ENCODE peak calls at places on chromosomes 2 and 18, in five cellular contexts. A is pancreas, H is endothelial cell of umbilical vein, L is testis, U is H9. F is an unnamed sample. For H3K4me1, the result is how much of the 10 kb centered on the place peaks cover.

GRCh38 chr2:102449370-102449974 is 23.6 kb upstream of the SLC9A4 start:
- DNase-seq in A (peak), H (peak), L (peak), U (no peak), F (peak)

GRCh38 chr2:126041648-126042047 is 614.3 kb upstream of the GYPC start:
- DNase-seq in A (no peak), H (no peak), L (no peak), U (no peak), F (no peak)

GRCh38 chr2:137838255-137839092 is 125.8 kb upstream of the HNMT start:
- DNase-seq in A (no peak), H (peak), L (no peak), U (no peak), F (no peak)

GRCh38 chr2:18910843-18911242 is 321.5 kb upstream of the NT5C1B start:
- DNase-seq in A (no peak), H (no peak), L (no peak), U (no peak), F (no peak)

GRCh38 chr18:45876131-45876530 is 50.7 kb downstream of the SIGLEC15 start:
- DNase-seq in A (no peak), H (no peak), L (no peak), U (no peak), F (no peak)

GRCh38 chr2:26100384-26100783 is 66.5 kb downstream of the RAB10 start:
- DNase-seq in A (no peak), H (no peak), L (no peak), U (no peak), F (no peak)

GRCh38 chr2:64787698-64788097 is 134.0 kb upstream of the SERTAD2 start:
- DNase-seq in A (no peak), H (no peak), L (no peak), U (no peak), F (no peak)

GRCh38 chr18:11154369-11154982 is 5.1 kb upstream of the PIEZO2 start:
- DNase-seq in A (no peak), H (peak), L (no peak), U (no peak), F (no peak)

GRCh38 chr2:127701193-127701650 is at the start of gene SFT2D3:
- DNase-seq in A (peak), H (peak), L (peak), U (peak), F (peak)

GRCh38 chr18:64513401-64513800 is 364.5 kb upstream of the LINC00305 start:
- DNase-seq in A (no peak), H (no peak), L (no peak), U (no peak), F (no peak)

GRCh38 chr2:236507393-236508085 is 62.1 kb upstream of the ACKR3 start:
- DNase-seq in A (peak), H (peak), L (peak), U (peak), F (no peak)

GRCh38 chr18:3397031-3397750 is 52.8 kb upstream of the TGIF1 start:
- DNase-seq in A (no peak), H (no peak), L (no peak), U (no peak), F (no peak)

GRCh38 chr2:11100976-11101375 is 54.3 kb upstream of the SLC66A3 start:
- DNase-seq in A (no peak), H (no peak), L (peak), U (no peak), F (no peak)

GRCh38 chr2:11101430-11101829 is 53.8 kb upstream of the SLC66A3 start:
- DNase-seq in A (no peak), H (no peak), L (peak), U (no peak), F (no peak)

GRCh38 chr2:11097988-11098387 is 57.3 kb upstream of the SLC66A3 start:
- DNase-seq in A (no peak), H (no peak), L (no peak), U (no peak), F (no peak)

GRCh38 chr2:11100130-11100529 is 55.1 kb upstream of the SLC66A3 start:
- DNase-seq in A (no peak), H (no peak), L (peak), U (no peak), F (no peak)

DNA sequence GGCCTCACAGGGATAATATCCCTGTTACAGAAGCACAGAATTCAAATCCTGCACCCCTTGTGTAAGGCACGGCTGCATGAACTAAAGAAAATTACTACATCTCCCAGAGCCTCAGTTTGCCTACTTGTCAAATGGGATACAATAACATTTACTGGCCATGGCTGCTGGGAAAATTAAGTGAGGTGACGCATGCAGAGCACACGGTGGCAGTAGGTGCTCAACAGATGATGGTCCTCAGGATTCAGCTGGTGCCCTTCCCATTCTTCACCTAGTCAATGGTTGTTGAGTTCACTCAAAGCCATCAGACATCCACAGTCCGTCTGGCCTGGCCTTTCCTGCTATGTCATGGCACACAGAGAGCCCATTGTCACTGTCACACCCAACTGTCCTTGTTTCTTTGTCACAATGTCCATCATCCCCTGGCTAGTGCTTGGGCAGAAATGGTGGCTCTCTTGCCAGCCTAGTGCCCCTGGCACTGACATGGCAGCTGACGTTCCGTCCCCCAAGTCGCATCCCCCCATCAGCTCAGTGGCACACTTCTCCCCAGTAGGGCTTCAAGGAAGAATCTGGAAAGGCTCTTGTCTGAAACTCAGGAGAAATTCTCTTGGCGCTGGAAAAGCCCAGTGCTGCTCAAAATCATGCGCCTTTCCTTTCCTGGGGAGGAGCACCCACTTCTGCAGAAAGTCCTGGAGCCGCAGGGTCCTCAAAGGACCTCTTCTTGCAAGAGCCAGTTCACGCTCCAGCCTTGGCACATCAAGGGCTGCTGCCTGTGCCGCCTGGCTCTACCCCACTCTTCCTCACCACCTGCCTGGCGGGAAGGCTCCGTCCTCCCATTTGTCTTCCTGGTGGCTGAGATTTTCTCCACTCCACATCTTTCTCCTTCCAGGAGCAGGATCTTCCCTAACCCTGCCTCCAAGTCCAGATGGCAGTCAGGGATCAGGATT is 55.9 kb upstream of the SLC66A3 start:
- DNase-seq in A (no peak), H (no peak), L (peak), U (no peak), F (no peak)
- TF ChIP-seq CTCF in A (no peak), H (no peak), L (no peak), U (no peak), F (no peak)

GRCh38 chr2:62663443-62663842 is 42.1 kb upstream of the EHBP1 start:
- DNase-seq in A (no peak), H (peak), L (no peak), U (no peak), F (no peak)

GRCh38 chr2:62661263-62661635 is 44.3 kb upstream of the EHBP1 start:
- DNase-seq in A (no peak), H (no peak), L (no peak), U (no peak), F (no peak)

GRCh38 chr2:62663920-62664319 is 41.6 kb upstream of the EHBP1 start:
- DNase-seq in A (no peak), H (no peak), L (no peak), U (no peak), F (no peak)

GRCh38 chr2:62662131-62662530 is 43.4 kb upstream of the EHBP1 start:
- DNase-seq in A (no peak), H (no peak), L (no peak), U (no peak), F (no peak)

GRCh38 chr2:62662548-62662947 is 43.0 kb upstream of the EHBP1 start:
- DNase-seq in A (no peak), H (peak), L (peak), U (no peak), F (no peak)
- H3K4me1 ChIP-seq in A (under half), H (under half), L (under half), U (under half), F (under half)

GRCh38 chr2:85234879-85235278 is 92.9 kb downstream of the TGOLN2 start:
- DNase-seq in A (no peak), H (no peak), L (no peak), U (no peak), F (no peak)

GRCh38 chr2:85231242-85231805 is 96.5 kb downstream of the TGOLN2 start:
- DNase-seq in A (no peak), H (no peak), L (no peak), U (peak), F (no peak)

GRCh38 chr2:85226783-85227182 is 93.6 kb downstream of the TCF7L1 start:
- DNase-seq in A (no peak), H (no peak), L (no peak), U (no peak), F (no peak)

GRCh38 chr2:85231952-85232351 is 95.8 kb downstream of the TGOLN2 start:
- DNase-seq in A (no peak), H (no peak), L (no peak), U (peak), F (no peak)

DNA sequence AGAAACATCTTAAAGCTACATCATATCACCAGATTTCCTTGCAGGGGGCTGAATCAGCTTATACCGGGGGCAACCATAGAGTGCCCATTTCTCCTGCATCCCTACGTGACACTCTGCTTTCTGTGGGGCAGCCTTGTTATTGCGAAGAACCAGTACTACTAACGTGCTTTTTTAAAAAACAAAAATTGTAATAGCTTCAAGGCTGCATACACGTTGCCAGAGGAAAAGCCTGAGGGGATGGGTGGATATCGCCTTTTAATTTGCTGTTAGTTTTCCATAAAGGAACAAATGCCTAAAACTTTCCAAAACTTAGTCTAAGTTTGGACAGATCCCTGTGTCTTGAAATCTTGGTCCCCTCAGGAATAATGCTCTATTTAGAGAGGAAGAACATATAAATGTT is 97.2 kb downstream of the TGOLN2 start:
- DNase-seq in A (no peak), H (no peak), L (no peak), U (no peak), F (no peak)
- TF ChIP-seq CTCF in A (no peak), H (no peak), L (no peak), U (no peak), F (no peak)

GRCh38 chr2:218878486-218878885 is 2.2 kb upstream of the WNT10A start:
- DNase-seq in A (no peak), H (no peak), L (no peak), U (no peak), F (peak)
- H3K4me1 ChIP-seq in A (under half), H (under half), L (under half), U (under half), F (under half)

DNA sequence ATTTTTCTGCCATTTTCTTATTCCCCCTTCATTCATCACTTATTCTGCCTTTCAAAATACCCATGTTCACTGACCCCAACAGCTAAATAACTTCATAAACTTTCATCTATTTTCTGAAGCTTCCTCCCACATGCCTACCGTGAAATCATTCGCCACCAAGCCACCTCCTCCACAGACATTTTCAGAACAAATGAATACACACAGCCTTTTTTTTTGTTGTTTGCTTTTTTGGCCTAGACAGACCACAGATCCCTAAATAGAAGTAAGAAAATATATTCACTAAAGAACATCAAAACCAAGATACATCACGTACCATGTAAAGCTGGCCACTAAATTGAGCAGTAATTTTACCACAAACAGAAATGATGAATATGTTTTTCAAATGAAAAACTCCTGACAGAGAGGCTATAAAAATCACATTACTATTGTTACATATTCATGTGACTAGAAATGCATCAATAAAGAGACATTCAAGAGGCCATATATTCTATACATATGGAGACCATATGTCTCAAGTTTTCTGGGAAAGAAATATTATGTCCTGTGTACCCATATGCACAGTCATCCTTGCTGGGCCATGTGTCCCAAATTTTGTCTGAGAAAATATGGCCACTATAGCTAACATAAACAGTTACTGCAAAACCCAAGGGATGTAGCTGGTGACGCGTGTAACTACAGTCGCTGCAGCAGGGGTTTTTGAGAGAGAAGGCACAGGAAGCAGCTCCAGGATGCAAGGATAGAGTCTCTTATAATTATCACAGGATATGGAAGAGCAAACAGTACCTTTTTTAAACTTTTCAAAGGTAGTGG is 200.2 kb downstream of the FBXO15 start:
- DNase-seq in A (no peak), H (no peak), L (no peak), U (no peak), F (no peak)
- TF ChIP-seq CTCF in A (no peak), H (no peak), L (no peak), U (no peak), F (no peak)

GRCh38 chr2:147863835-147864234 is 19.0 kb downstream of the ACVR2A start:
- DNase-seq in A (no peak), H (peak), L (no peak), U (no peak), F (no peak)

GRCh38 chr2:147867050-147867449 is 22.2 kb downstream of the ACVR2A start:
- DNase-seq in A (no peak), H (no peak), L (no peak), U (no peak), F (no peak)

GRCh38 chr2:147869934-147870333 is 25.1 kb downstream of the ACVR2A start:
- DNase-seq in A (no peak), H (no peak), L (no peak), U (no peak), F (no peak)

GRCh38 chr2:147862859-147863516 is 18.2 kb downstream of the ACVR2A start:
- DNase-seq in A (no peak), H (no peak), L (no peak), U (no peak), F (no peak)

DNA sequence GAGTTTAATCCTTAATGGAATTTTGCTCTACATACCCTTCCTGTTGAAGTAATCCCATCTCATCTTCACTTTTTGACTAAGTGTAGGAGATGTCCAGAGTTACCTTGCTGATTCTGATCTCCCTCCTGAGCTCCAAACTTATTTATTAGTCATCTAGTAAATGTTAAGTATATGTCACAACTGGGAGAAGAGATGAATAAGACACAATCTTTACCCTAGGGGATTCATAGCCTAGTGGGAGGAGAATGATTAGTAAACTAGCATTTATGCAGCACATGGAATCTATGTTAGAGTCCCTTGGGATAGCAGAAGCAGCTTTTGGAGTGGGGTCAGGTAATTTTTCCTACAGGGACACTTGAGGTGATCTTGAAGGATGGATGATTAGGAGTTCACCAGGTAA is 20.7 kb downstream of the ACVR2A start:
- DNase-seq in A (no peak), H (no peak), L (no peak), U (no peak), F (no peak)
- H3K4me1 ChIP-seq in A (under half), H (under half), L (under half), U (under half), F (under half)

GRCh38 chr18:49335677-49336076 is 124.8 kb downstream of the DYM start:
- DNase-seq in A (no peak), H (no peak), L (no peak), U (no peak), F (no peak)
- TF ChIP-seq CTCF in A (no peak), H (no peak), L (no peak), U (peak), F (peak)

GRCh38 chr2:12440731-12441130 is 276.0 kb upstream of the TRIB2 start:
- DNase-seq in A (no peak), H (no peak), L (no peak), U (no peak), F (peak)
- H3K4me1 ChIP-seq in A (under half), H (under half), L (under half), U (under half), F (under half)

F was measured in BE2C.